ENCODE peak calls at places on chromosomes 12 and 14, in four cellular contexts. P is GM20000; Z is CD4-positive, alpha-beta T cell; C is neural crest cell. F is an unnamed sample.
A peak's percentile ranks its signal among the peaks of the same experiment; 100 is the strongest.

GRCh38 chr12:92226961-92227360 is 81.3 kb upstream of the BTG1 start:
- DNase-seq in P (no peak), Z (no peak), C (no peak), F (no peak)

GRCh38 chr14:65704412-65704811 is 291.9 kb downstream of the FUT8 start:
- DNase-seq in P (no peak), Z (no peak), C (no peak), F (no peak)

GRCh38 chr14:101200650-101201516 is 297.4 kb upstream of the RTL1 start:
- DNase-seq in P (no peak), Z (no peak), C (no peak), F (no peak)

GRCh38 chr14:98799891-98800290 is 472.1 kb downstream of the BCL11B start:
- DNase-seq in P (no peak), Z (no peak), C (no peak), F (no peak)

GRCh38 chr12:110116623-110117022 is 7.5 kb upstream of the IFT81 start:
- DNase-seq in P (no peak), Z (no peak), C (no peak), F (no peak)

GRCh38 chr14:89425931-89426330 is 8.9 kb upstream of the FOXN3 start:
- DNase-seq in P (no peak), Z (no peak), C (no peak), F (no peak)

GRCh38 chr12:103560604-103561101 is 26.4 kb upstream of the STAB2 start:
- DNase-seq in P (no peak), Z (no peak), C (no peak), F (no peak)

GRCh38 chr14:100106260-100106659 is 41.0 kb downstream of the EVL start:
- DNase-seq in P (no peak), Z (peak; percentile 28), C (no peak), F (no peak)

GRCh38 chr12:14416658-14417057 is 51.2 kb downstream of the ATF7IP start:
- DNase-seq in P (no peak), Z (no peak), C (peak; percentile 46), F (no peak)

GRCh38 chr12:92272301-92272964 is 126.8 kb upstream of the BTG1 start:
- DNase-seq in P (no peak), Z (no peak), C (no peak), F (no peak)

GRCh38 chr12:104680506-104680905 is 223.8 kb downstream of the CHST11 start:
- DNase-seq in P (no peak), Z (no peak), C (no peak), F (no peak)

GRCh38 chr14:39763402-39763890 is 331.2 kb upstream of the FBXO33 start:
- DNase-seq in P (no peak), Z (no peak), C (no peak), F (no peak)

GRCh38 chr12:11981174-11981733 is 89.5 kb upstream of the BCL2L14 start:
- DNase-seq in P (peak; percentile 71), Z (peak; percentile 11), C (no peak), F (no peak)

GRCh38 chr12:21336656-21337055 is 1.9 kb upstream of the SLCO1A2 start:
- DNase-seq in P (no peak), Z (no peak), C (no peak), F (no peak)

GRCh38 chr14:24177041-24177825 is 5.4 kb downstream of the REC8 start:
- DNase-seq in P (no peak), Z (no peak), C (no peak), F (no peak)

GRCh38 chr14:23079716-23080115 is 15.2 kb downstream of the ACIN1 start:
- DNase-seq in P (no peak), Z (no peak), C (no peak), F (no peak)

GRCh38 chr12:3313655-3314305 is 177.2 kb upstream of the PRMT8 start:
- DNase-seq in P (peak; percentile 41), Z (peak; percentile 8), C (no peak), F (peak; percentile 59)

GRCh38 chr12:113366827-113367226 is 8.4 kb downstream of the PLBD2 start:
- DNase-seq in P (no peak), Z (no peak), C (no peak), F (no peak)

GRCh38 chr14:103626150-103626850 is 2.7 kb upstream of the KLC1 start:
- DNase-seq in P (no peak), Z (no peak), C (no peak), F (no peak)

GRCh38 chr12:112716099-112717093 is 75.2 kb upstream of the RPH3A start:
- DNase-seq in P (peak; percentile 9), Z (no peak), C (peak; percentile 8), F (no peak)

GRCh38 chr14:41607966-41608663 is 1.4 kb downstream of the LRFN5 start:
- DNase-seq in P (no peak), Z (no peak), C (no peak), F (no peak)

GRCh38 chr14:61930101-61930857 is 168.1 kb downstream of the SNAPC1 start:
- DNase-seq in P (no peak), Z (no peak), C (no peak), F (no peak)

F was measured in NCI-H1930.